ENCODE peak calls at places on chromosomes 2 and 18, in four cellular contexts. One of them, this sample, is unnamed. For H3K36me3 and H3K9me3, the result is how much of the 10 kb centered on the place peaks cover.

GRCh38 chr18:33987206-33987605 is 237.5 kb downstream of the NOL4 start:
- DNase-seq in mesenchymal stem cell: no peak
- DNase-seq in left ventricle myocardium inferior: no peak
- DNase-seq in naive thymus-derived CD4-positive, alpha-beta T cell: no peak
- DNase-seq in this sample: no peak

GRCh38 chr2:20242727-20243377 is 17.9 kb upstream of the SDC1 start:
- DNase-seq in left ventricle myocardium inferior: no peak
- DNase-seq in mesenchymal stem cell: no peak
- DNase-seq in naive thymus-derived CD4-positive, alpha-beta T cell: no peak
- DNase-seq in this sample: no peak

GRCh38 chr2:49403722-49404507 is 249.6 kb upstream of the FSHR start:
- DNase-seq in naive thymus-derived CD4-positive, alpha-beta T cell: no peak
- DNase-seq in left ventricle myocardium inferior: no peak
- DNase-seq in mesenchymal stem cell: no peak
- DNase-seq in this sample: no peak

GRCh38 chr2:178450574-178451429 is at the start of the genes PJVK and PRKRA:
- DNase-seq in left ventricle myocardium inferior: peak
- DNase-seq in mesenchymal stem cell: peak
- DNase-seq in naive thymus-derived CD4-positive, alpha-beta T cell: peak
- DNase-seq in this sample: peak

GRCh38 chr2:203549406-203549805 is 14.3 kb upstream of the RAPH1 start:
- DNase-seq in naive thymus-derived CD4-positive, alpha-beta T cell: no peak
- DNase-seq in left ventricle myocardium inferior: no peak
- DNase-seq in mesenchymal stem cell: no peak
- DNase-seq in this sample: no peak

GRCh38 chr2:102056079-102056581 is 64.4 kb downstream of the IL1R2 start:
- DNase-seq in naive thymus-derived CD4-positive, alpha-beta T cell: no peak
- DNase-seq in left ventricle myocardium inferior: no peak
- DNase-seq in mesenchymal stem cell: no peak
- DNase-seq in this sample: no peak

GRCh38 chr2:240554767-240555493 is 2.9 kb downstream of the ANKMY1 start:
- DNase-seq in mesenchymal stem cell: no peak
- DNase-seq in naive thymus-derived CD4-positive, alpha-beta T cell: no peak
- DNase-seq in left ventricle myocardium inferior: no peak
- DNase-seq in this sample: no peak

GRCh38 chr18:8471373-8471772 is 137.9 kb upstream of the RAB12 start:
- DNase-seq in left ventricle myocardium inferior: no peak
- DNase-seq in mesenchymal stem cell: no peak
- DNase-seq in naive thymus-derived CD4-positive, alpha-beta T cell: no peak
- DNase-seq in this sample: no peak

DNA sequence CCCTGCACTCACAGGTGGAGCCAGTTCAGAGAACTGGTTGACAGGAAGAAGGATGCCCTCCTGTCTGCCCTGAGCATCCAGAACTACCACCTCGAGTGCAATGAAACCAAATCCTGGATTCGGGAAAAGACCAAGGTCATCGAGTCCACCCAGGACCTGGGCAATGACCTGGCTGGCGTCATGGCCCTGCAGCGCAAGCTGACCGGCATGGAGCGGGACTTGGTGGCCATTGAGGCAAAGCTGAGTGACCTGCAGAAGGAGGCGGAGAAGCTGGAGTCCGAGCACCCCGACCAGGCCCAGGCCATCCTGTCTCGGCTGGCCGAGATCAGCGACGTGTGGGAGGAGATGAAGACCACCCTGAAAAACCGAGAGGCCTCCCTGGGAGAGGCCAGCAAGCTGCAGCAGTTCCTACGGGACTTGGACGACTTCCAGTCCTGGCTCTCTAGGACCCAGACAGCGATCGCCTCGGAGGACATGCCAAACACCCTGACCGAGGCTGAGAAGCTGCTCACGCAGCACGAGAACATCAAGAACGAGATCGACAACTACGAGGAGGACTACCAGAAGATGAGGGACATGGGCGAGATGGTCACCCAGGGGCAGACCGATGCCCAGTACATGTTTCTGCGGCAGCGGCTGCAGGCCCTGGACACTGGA is 92.5 kb upstream of the EML6 start:
- DNase-seq in mesenchymal stem cell: no peak
- DNase-seq in naive thymus-derived CD4-positive, alpha-beta T cell: no peak
- DNase-seq in left ventricle myocardium inferior: no peak
- DNase-seq in this sample: no peak
- H3K36me3 ChIP-seq in mesenchymal stem cell: half or more
- H3K36me3 ChIP-seq in naive thymus-derived CD4-positive, alpha-beta T cell: half or more
- H3K36me3 ChIP-seq in left ventricle myocardium inferior: half or more
- H3K36me3 ChIP-seq in this sample: under half

DNA sequence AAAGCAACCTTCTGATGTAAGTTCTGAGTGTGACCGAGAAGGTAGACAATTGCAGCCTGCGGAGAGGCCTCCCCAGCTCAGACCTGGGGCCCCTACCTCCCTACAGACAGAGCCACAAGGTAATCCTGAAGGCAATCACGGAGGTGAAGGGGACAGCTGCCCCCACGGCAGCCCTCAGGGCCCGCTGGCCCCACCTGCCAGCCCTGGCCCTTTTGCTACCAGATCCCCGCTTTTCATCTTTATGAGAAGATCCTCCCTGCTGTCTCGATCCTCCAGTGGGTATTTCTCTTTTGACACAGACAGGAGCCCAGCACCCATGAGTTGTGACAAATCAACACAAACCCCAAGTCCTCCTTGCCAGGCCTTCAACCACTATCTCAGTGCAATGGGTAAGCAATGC is 3.0 kb downstream of the BCL2L11 start:
- DNase-seq in mesenchymal stem cell: no peak
- DNase-seq in naive thymus-derived CD4-positive, alpha-beta T cell: no peak
- DNase-seq in left ventricle myocardium inferior: no peak
- DNase-seq in this sample: no peak
- H3K4me3 ChIP-seq in mesenchymal stem cell: no peak
- H3K4me3 ChIP-seq in naive thymus-derived CD4-positive, alpha-beta T cell: no peak
- H3K4me3 ChIP-seq in left ventricle myocardium inferior: peak
- H3K4me3 ChIP-seq in this sample: peak

GRCh38 chr2:88088999-88089398 is 21.4 kb downstream of the SMYD1 start:
- DNase-seq in left ventricle myocardium inferior: no peak
- DNase-seq in mesenchymal stem cell: no peak
- DNase-seq in naive thymus-derived CD4-positive, alpha-beta T cell: no peak
- DNase-seq in this sample: no peak
- H3K9me3 ChIP-seq in left ventricle myocardium inferior: under half
- H3K9me3 ChIP-seq in mesenchymal stem cell: under half
- H3K9me3 ChIP-seq in naive thymus-derived CD4-positive, alpha-beta T cell: under half
- H3K9me3 ChIP-seq in this sample: under half

GRCh38 chr2:86068098-86069047 is 37.3 kb downstream of the POLR1A start:
- DNase-seq in naive thymus-derived CD4-positive, alpha-beta T cell: peak
- DNase-seq in left ventricle myocardium inferior: no peak
- DNase-seq in mesenchymal stem cell: peak
- DNase-seq in this sample: no peak

GRCh38 chr2:86066007-86066578 is 39.6 kb downstream of the POLR1A start:
- DNase-seq in naive thymus-derived CD4-positive, alpha-beta T cell: no peak
- DNase-seq in left ventricle myocardium inferior: no peak
- DNase-seq in mesenchymal stem cell: no peak
- DNase-seq in this sample: no peak

GRCh38 chr2:86065512-86065911 is 40.2 kb downstream of the POLR1A start:
- DNase-seq in mesenchymal stem cell: no peak
- DNase-seq in naive thymus-derived CD4-positive, alpha-beta T cell: no peak
- DNase-seq in left ventricle myocardium inferior: no peak
- DNase-seq in this sample: no peak

GRCh38 chr2:86069091-86069685 is 36.5 kb downstream of the POLR1A start:
- DNase-seq in naive thymus-derived CD4-positive, alpha-beta T cell: no peak
- DNase-seq in mesenchymal stem cell: peak
- DNase-seq in left ventricle myocardium inferior: peak
- DNase-seq in this sample: no peak

GRCh38 chr2:86066915-86067314 is 38.8 kb downstream of the POLR1A start:
- DNase-seq in mesenchymal stem cell: no peak
- DNase-seq in left ventricle myocardium inferior: no peak
- DNase-seq in naive thymus-derived CD4-positive, alpha-beta T cell: no peak
- DNase-seq in this sample: no peak
- H3K36me3 ChIP-seq in mesenchymal stem cell: under half
- H3K36me3 ChIP-seq in left ventricle myocardium inferior: half or more
- H3K36me3 ChIP-seq in naive thymus-derived CD4-positive, alpha-beta T cell: half or more
- H3K36me3 ChIP-seq in this sample: under half